ENCODE peak calls at places on chromosomes 1 and 21, in four cellular contexts. J, M, Q and P are unnamed samples.

GRCh38 chr1:192578144-192578909 is 2.8 kb downstream of the RGS1 start:
- DNase-seq in J (no peak), M (no peak), Q (no peak), P (no peak)

GRCh38 chr1:211738709-211739301 is 63.4 kb upstream of the NEK2 start:
- DNase-seq in J (no peak), M (no peak), Q (no peak), P (no peak)

GRCh38 chr1:42463906-42464305 is 820 bp downstream of the CCDC30 start:
- DNase-seq in J (no peak), M (peak), Q (no peak), P (no peak)

GRCh38 chr1:46797696-46798470 is 963 bp upstream of the CYP4B1 start:
- DNase-seq in J (peak), M (no peak), Q (no peak), P (no peak)

GRCh38 chr1:214101246-214101645 is 113.5 kb downstream of the PROX1 start:
- DNase-seq in J (no peak), M (peak), Q (no peak), P (no peak)

GRCh38 chr21:33432496-33432895 is 29.3 kb downstream of the IFNGR2 start:
- DNase-seq in J (no peak), M (no peak), Q (no peak), P (no peak)

GRCh38 chr1:171226757-171227370 is 21.4 kb upstream of the FMO1 start:
- DNase-seq in J (peak), M (peak), Q (no peak), P (peak)

GRCh38 chr1:230127105-230128054 is 60.3 kb downstream of the GALNT2 start:
- DNase-seq in J (no peak), M (peak), Q (peak), P (no peak)

GRCh38 chr1:29655945-29656866 is 419.9 kb downstream of the PTPRU start:
- DNase-seq in J (no peak), M (peak), Q (no peak), P (no peak)

GRCh38 chr21:35614412-35614901 is 445.9 kb downstream of the SETD4 start:
- DNase-seq in J (no peak), M (peak), Q (no peak), P (no peak)

GRCh38 chr1:32818804-32819541 is 1.5 kb downstream of the S100PBP start:
- DNase-seq in J (no peak), M (no peak), Q (no peak), P (no peak)

GRCh38 chr1:37947364-37947763 is 511 bp upstream of the INPP5B start:
- DNase-seq in J (no peak), M (no peak), Q (no peak), P (no peak)

GRCh38 chr1:68313736-68314594 is 81.6 kb upstream of the WLS start:
- DNase-seq in J (no peak), M (peak), Q (no peak), P (peak)

GRCh38 chr1:209241481-209241880 is 342.0 kb upstream of the CAMK1G start:
- DNase-seq in J (peak), M (no peak), Q (no peak), P (no peak)

GRCh38 chr1:52862666-52863458 is 20.3 kb downstream of the ZYG11A start:
- DNase-seq in J (no peak), M (no peak), Q (no peak), P (no peak)

GRCh38 chr1:116491985-116492811 is 78.6 kb downstream of the CD58 start:
- DNase-seq in J (no peak), M (no peak), Q (no peak), P (no peak)

GRCh38 chr1:15123925-15124324 is 29.6 kb upstream of the TMEM51 start:
- DNase-seq in J (no peak), M (no peak), Q (no peak), P (no peak)

GRCh38 chr1:25922633-25923567 is 16.7 kb upstream of the STMN1 start:
- DNase-seq in J (peak), M (peak), Q (peak), P (peak)

GRCh38 chr1:14049965-14050364 is 350.0 kb downstream of the PRDM2 start:
- DNase-seq in J (no peak), M (no peak), Q (no peak), P (no peak)

GRCh38 chr1:60162941-60163340 is 89.4 kb upstream of the C1orf87 start:
- DNase-seq in J (no peak), M (no peak), Q (no peak), P (no peak)

GRCh38 chr1:46455951-46456350 is 33.7 kb upstream of the DMBX1 start:
- DNase-seq in J (no peak), M (no peak), Q (no peak), P (no peak)

GRCh38 chr1:192913683-192914082 is 104.8 kb downstream of the RGS2 start:
- DNase-seq in J (no peak), M (no peak), Q (no peak), P (no peak)

GRCh38 chr1:10629816-10630571 is 155.2 kb downstream of the PEX14 start:
- DNase-seq in J (no peak), M (no peak), Q (peak), P (no peak)